ENCODE peak calls at places on chromosomes 7 and 10, in six cellular contexts. T is NCI-H2081, I is HS-5, Y is WTC11, L is endothelial cell, B is nucleus accumbens. A is an unnamed sample.

GRCh38 chr7:69873512-69873911 is 275.2 kb downstream of the AUTS2 start:
- DNase-seq in L (no peak), B (no peak), T (no peak), Y (no peak), I (no peak), A (no peak)

GRCh38 chr10:89591111-89591795 is 53.8 kb downstream of the PANK1 start:
- DNase-seq in Y (no peak), L (no peak), T (no peak), B (no peak), I (no peak), A (no peak)

GRCh38 chr10:3482200-3482993 is 302.6 kb downstream of the KLF6 start:
- DNase-seq in Y (no peak), I (peak), L (no peak), B (no peak), T (peak), A (no peak)

GRCh38 chr10:72598769-72599701 is 26.8 kb downstream of the MICU1 start:
- DNase-seq in L (no peak), I (no peak), T (no peak), B (no peak), Y (no peak), A (no peak)

GRCh38 chr10:131845505-131846223 is 55.1 kb upstream of the PPP2R2D start:
- DNase-seq in I (no peak), Y (no peak), B (no peak), L (no peak), T (no peak), A (peak)

GRCh38 chr10:76902949-76903348 is 734.7 kb downstream of the KCNMA1 start:
- DNase-seq in B (no peak), I (no peak), L (peak), Y (peak), T (peak), A (no peak)

GRCh38 chr10:29319205-29319781 is 30.4 kb downstream of the LYZL1 start:
- DNase-seq in I (no peak), T (no peak), B (no peak), Y (no peak), L (no peak), A (no peak)

GRCh38 chr10:32976338-32976737 is 18.3 kb upstream of the ITGB1 start:
- DNase-seq in B (no peak), L (no peak), T (no peak), I (no peak), Y (no peak), A (no peak)

GRCh38 chr7:2099036-2099957 is 133.4 kb downstream of the MAD1L1 start:
- DNase-seq in L (no peak), Y (no peak), T (no peak), I (no peak), B (no peak), A (no peak)

GRCh38 chr7:104207348-104207730 is 474 bp downstream of the ORC5 start:
- DNase-seq in I (peak), T (no peak), L (peak), Y (no peak), B (no peak), A (no peak)

GRCh38 chr10:117431160-117431559 is 55.9 kb upstream of the PDZD8 start:
- DNase-seq in B (no peak), T (no peak), Y (no peak), I (no peak), L (no peak), A (no peak)